ENCODE peak calls at places on chromosomes 11 and 22, in nine cellular contexts. E is activated T-helper 1 cell treated with anti-CD3 and anti-CD28 coated beads, Interleukin-12 subunit alpha, Interleukin-12 subunit beta, Interleukin-2, Interleukin-4 antibody, amounts not matched to agents 30 ng/mL and 10 ng/mL and 1 ng/mL, durations not matched to agents 14 hours and 24 hours and 36 hours; G is T-cell; A is RWPE2; R is T-helper 9 cell; Z is H1; N is amniotic epithelial cell; S is naive thymus-derived CD4-positive, alpha-beta T cell; V is ureter. X is an unnamed sample.

GRCh38 chr11:57321996-57322880 is 2.5 kb downstream of the TNKS1BP1 start:
- DNase-seq in E (no peak), G (no peak), A (peak), R (no peak), Z (peak), N (peak), S (no peak), V (peak), X (peak)

GRCh38 chr11:83566948-83567347 is 280.8 kb upstream of the CCDC90B start:
- DNase-seq in E (no peak), G (no peak), A (no peak), R (no peak), Z (no peak), N (peak), S (no peak), V (no peak), X (peak)

GRCh38 chr11:131295986-131296385 is 74.4 kb upstream of the NTM start:
- DNase-seq in E (no peak), G (no peak), A (no peak), R (no peak), Z (no peak), N (no peak), S (no peak), V (no peak), X (no peak)

GRCh38 chr11:87501388-87501787 is 463.7 kb downstream of the TMEM135 start:
- DNase-seq in E (no peak), G (no peak), A (no peak), R (no peak), Z (no peak), N (no peak), S (no peak), V (no peak), X (no peak)

GRCh38 chr22:48795664-48796063 is 1032.0 kb downstream of the BRD1 start:
- DNase-seq in E (no peak), G (no peak), A (no peak), R (no peak), Z (no peak), N (no peak), S (no peak), V (no peak), X (no peak)

GRCh38 chr11:70076461-70076931 is 1.6 kb upstream of the ANO1 start:
- DNase-seq in E (no peak), G (no peak), A (peak), R (no peak), Z (no peak), N (peak), S (no peak), V (no peak), X (no peak)

GRCh38 chr11:70106757-70107156 is 28.6 kb downstream of the ANO1 start:
- DNase-seq in E (no peak), G (no peak), A (no peak), R (no peak), Z (no peak), N (no peak), S (no peak), V (no peak), X (no peak)

GRCh38 chr22:28031383-28031922 is 112.4 kb upstream of the PITPNB start:
- DNase-seq in E (no peak), G (no peak), A (no peak), R (no peak), Z (peak), N (no peak), S (no peak), V (no peak), X (no peak)

GRCh38 chr11:1933416-1934325 is 13.5 kb upstream of the MRPL23 start:
- DNase-seq in E (no peak), G (no peak), A (peak), R (no peak), Z (no peak), N (no peak), S (no peak), V (peak), X (no peak)

GRCh38 chr11:129935723-129936122 is 40.3 kb upstream of the NFRKB start:
- DNase-seq in E (no peak), G (no peak), A (no peak), R (no peak), Z (no peak), N (no peak), S (no peak), V (no peak), X (no peak)

GRCh38 chr11:892106-892505 is 18.5 kb downstream of the CHID1 start:
- DNase-seq in E (no peak), G (no peak), A (no peak), R (no peak), Z (no peak), N (no peak), S (no peak), V (no peak), X (no peak)

GRCh38 chr22:25749420-25750169 is 7.6 kb downstream of the MYO18B start:
- DNase-seq in E (peak), G (no peak), A (no peak), R (no peak), Z (no peak), N (peak), S (no peak), V (no peak), X (no peak)

GRCh38 chr22:45993143-45993692 is 16.3 kb upstream of the WNT7B start:
- DNase-seq in E (no peak), G (no peak), A (no peak), R (no peak), Z (no peak), N (no peak), S (no peak), V (no peak), X (no peak)

GRCh38 chr22:29773233-29773632 is 6.1 kb downstream of the UQCR10 start:
- DNase-seq in E (no peak), G (no peak), A (peak), R (no peak), Z (no peak), N (peak), S (no peak), V (peak), X (peak)

GRCh38 chr22:32584650-32585049 is 110.0 kb downstream of the FBXO7 start:
- DNase-seq in E (no peak), G (no peak), A (no peak), R (no peak), Z (no peak), N (peak), S (no peak), V (no peak), X (peak)

GRCh38 chr11:77153276-77154185 is 25.5 kb downstream of the MYO7A start:
- DNase-seq in E (no peak), G (no peak), A (no peak), R (no peak), Z (no peak), N (no peak), S (no peak), V (no peak), X (no peak)

GRCh38 chr11:100957499-100957898 is 172.1 kb downstream of the PGR start:
- DNase-seq in E (no peak), G (no peak), A (no peak), R (no peak), Z (no peak), N (no peak), S (no peak), V (no peak), X (no peak)

GRCh38 chr11:117096140-117096972 is 1.9 kb downstream of the SIK3 start:
- DNase-seq in E (peak), G (peak), A (no peak), R (peak), Z (peak), N (no peak), S (peak), V (no peak), X (peak)

GRCh38 chr22:19514831-19515565 is 9.2 kb downstream of the CLDN5 start:
- DNase-seq in E (no peak), G (no peak), A (no peak), R (no peak), Z (no peak), N (peak), S (no peak), V (no peak), X (peak)

GRCh38 chr11:106152824-106153223 is 75.4 kb downstream of the AASDHPPT start:
- DNase-seq in E (no peak), G (no peak), A (no peak), R (no peak), Z (no peak), N (no peak), S (no peak), V (no peak), X (peak)

GRCh38 chr22:20157416-20158183 is 6.7 kb upstream of the CCDC188 start:
- DNase-seq in E (no peak), G (no peak), A (no peak), R (no peak), Z (no peak), N (no peak), S (no peak), V (no peak), X (no peak)

GRCh38 chr22:35205956-35206355 is 51.3 kb upstream of the HMGXB4 start:
- DNase-seq in E (no peak), G (no peak), A (no peak), R (no peak), Z (no peak), N (peak), S (no peak), V (no peak), X (peak)

GRCh38 chr11:15114501-15115475 is at the start of gene INSC:
- DNase-seq in E (no peak), G (no peak), A (no peak), R (no peak), Z (peak), N (no peak), S (no peak), V (no peak), X (peak)

GRCh38 chr11:40271361-40271760 is 1188.1 kb downstream of the LRRC4C start:
- DNase-seq in E (no peak), G (no peak), A (no peak), R (no peak), Z (no peak), N (no peak), S (no peak), V (no peak), X (no peak)

GRCh38 chr22:27327981-27328721 is 473.4 kb downstream of the MN1 start:
- DNase-seq in E (no peak), G (no peak), A (no peak), R (no peak), Z (peak), N (no peak), S (no peak), V (no peak), X (no peak)

GRCh38 chr11:85590848-85591483 is 36.2 kb downstream of the DLG2 start:
- DNase-seq in E (no peak), G (no peak), A (no peak), R (no peak), Z (no peak), N (peak), S (no peak), V (no peak), X (peak)

GRCh38 chr11:96341237-96342130 is 1.5 kb downstream of the MAML2 start:
- DNase-seq in E (peak), G (peak), A (no peak), R (peak), Z (peak), N (peak), S (peak), V (peak), X (peak)

GRCh38 chr11:47991266-47991830 is 11.0 kb downstream of the PTPRJ start:
- DNase-seq in E (no peak), G (no peak), A (no peak), R (no peak), Z (no peak), N (no peak), S (no peak), V (no peak), X (no peak)

GRCh38 chr11:110531056-110531756 is 101.5 kb downstream of the FDX1 start:
- DNase-seq in E (no peak), G (no peak), A (no peak), R (no peak), Z (no peak), N (peak), S (no peak), V (no peak), X (no peak)

GRCh38 chr11:86064236-86064803 is 4.6 kb downstream of the PICALM start:
- DNase-seq in E (no peak), G (no peak), A (no peak), R (no peak), Z (no peak), N (peak), S (no peak), V (no peak), X (peak)

GRCh38 chr11:70466154-70466553 is 67.8 kb downstream of the CTTN start:
- DNase-seq in E (no peak), G (no peak), A (no peak), R (no peak), Z (no peak), N (peak), S (no peak), V (no peak), X (peak)

GRCh38 chr11:118907749-118908106 is 18.0 kb downstream of the BCL9L start:
- DNase-seq in E (no peak), G (no peak), A (no peak), R (no peak), Z (no peak), N (no peak), S (no peak), V (no peak), X (no peak)

GRCh38 chr11:927871-928270 is 2.2 kb downstream of the AP2A2 start:
- DNase-seq in E (no peak), G (peak), A (no peak), R (no peak), Z (no peak), N (no peak), S (peak), V (no peak), X (no peak)

GRCh38 chr11:19903620-19904069 is 191.0 kb downstream of the NAV2 start:
- DNase-seq in E (no peak), G (peak), A (no peak), R (peak), Z (peak), N (peak), S (peak), V (peak), X (peak)

GRCh38 chr11:126991596-126991995 is 9.0 kb downstream of the KIRREL3 start:
- DNase-seq in E (no peak), G (no peak), A (no peak), R (no peak), Z (no peak), N (peak), S (no peak), V (no peak), X (no peak)

X was measured in choroid plexus epithelial cell.